ENCODE peak calls at places on chromosomes 3 and 15, in nine cellular contexts. I, R, T, S, U, Y, C, W and X are unnamed samples.
A peak's percentile ranks its signal among the peaks of the same experiment; 100 is the strongest.

GRCh38 chr15:40282144-40282869 is 557 bp downstream of the ANKRD63 start:
- DNase-seq in I (no peak), R (no peak), T (peak; percentile 14), S (no peak), U (no peak), Y (no peak), C (no peak), W (peak; percentile 43), X (peak; percentile 38)

GRCh38 chr3:45199837-45200648 is 26.0 kb downstream of the TMEM158 start:
- DNase-seq in I (peak; percentile 78), R (peak; percentile 79), T (no peak), S (no peak), U (no peak), Y (no peak), C (no peak), W (peak; percentile 96), X (no peak)

GRCh38 chr3:102936511-102936910 is 501.7 kb downstream of the ZPLD1 start:
- DNase-seq in I (no peak), R (no peak), T (no peak), S (no peak), U (no peak), Y (no peak), C (no peak), W (no peak), X (no peak)

GRCh38 chr3:177336841-177337430 is 139.7 kb upstream of the TBL1XR1 start:
- DNase-seq in I (no peak), R (no peak), T (no peak), S (no peak), U (no peak), Y (no peak), C (no peak), W (no peak), X (no peak)

GRCh38 chr3:59185586-59186381 is 136.0 kb upstream of the CFAP20DC start:
- DNase-seq in I (peak; percentile 1), R (peak; percentile 4), T (no peak), S (no peak), U (no peak), Y (peak; percentile 7), C (no peak), W (peak; percentile 28), X (no peak)

GRCh38 chr3:23377928-23378672 is 175.0 kb downstream of the UBE2E2 start:
- DNase-seq in I (no peak), R (no peak), T (no peak), S (no peak), U (no peak), Y (no peak), C (no peak), W (no peak), X (peak; percentile 18)

GRCh38 chr3:48715179-48715800 is 1.7 kb downstream of the IP6K2 start:
- DNase-seq in I (peak; percentile 52), R (no peak), T (no peak), S (no peak), U (no peak), Y (no peak), C (no peak), W (peak; percentile 23), X (no peak)

GRCh38 chr3:136336329-136337100 is 86.4 kb downstream of the PCCB start:
- DNase-seq in I (no peak), R (peak; percentile 78), T (no peak), S (no peak), U (no peak), Y (no peak), C (no peak), W (no peak), X (no peak)

GRCh38 chr15:101267320-101268104 is 9.8 kb downstream of the SELENOS start:
- DNase-seq in I (no peak), R (peak; percentile 89), T (no peak), S (no peak), U (no peak), Y (no peak), C (peak; percentile 72), W (peak; percentile 13), X (no peak)

GRCh38 chr3:158522737-158523136 is 48.3 kb upstream of the MLF1 start:
- DNase-seq in I (no peak), R (peak; percentile 43), T (no peak), S (no peak), U (no peak), Y (no peak), C (no peak), W (peak; percentile 27), X (no peak)

GRCh38 chr3:175192536-175192935 is 333.4 kb downstream of the NAALADL2 start:
- DNase-seq in I (no peak), R (no peak), T (no peak), S (no peak), U (no peak), Y (no peak), C (no peak), W (peak; percentile 83), X (no peak)

GRCh38 chr3:87260270-87260669 is 16.1 kb downstream of the POU1F1 start:
- DNase-seq in I (peak; percentile 56), R (peak; percentile 54), T (no peak), S (no peak), U (peak; percentile 23), Y (peak; percentile 37), C (no peak), W (peak; percentile 91), X (peak; percentile 55)

GRCh38 chr15:26901036-26901435 is 34.2 kb downstream of the GABRA5 start:
- DNase-seq in I (no peak), R (no peak), T (no peak), S (no peak), U (no peak), Y (no peak), C (no peak), W (no peak), X (no peak)

GRCh38 chr3:30475809-30476178 is 130.6 kb upstream of the TGFBR2 start:
- DNase-seq in I (no peak), R (no peak), T (no peak), S (no peak), U (no peak), Y (no peak), C (no peak), W (no peak), X (no peak)

GRCh38 chr3:14290631-14291385 is 111.6 kb upstream of the SLC6A6 start:
- DNase-seq in I (no peak), R (peak; percentile 23), T (no peak), S (no peak), U (no peak), Y (no peak), C (no peak), W (no peak), X (no peak)

GRCh38 chr3:165206454-165207266 is 10.5 kb upstream of the SLITRK3 start:
- DNase-seq in I (peak; percentile 76), R (peak; percentile 18), T (no peak), S (peak; percentile 41), U (no peak), Y (peak; percentile 80), C (peak; percentile 82), W (peak; percentile 87), X (peak; percentile 76)

GRCh38 chr3:142940000-142940399 is 23.5 kb downstream of the PAQR9 start:
- DNase-seq in I (no peak), R (no peak), T (no peak), S (no peak), U (no peak), Y (no peak), C (no peak), W (no peak), X (no peak)

GRCh38 chr15:79451361-79451999 is 19.3 kb downstream of the MINAR1 start:
- DNase-seq in I (no peak), R (no peak), T (no peak), S (no peak), U (no peak), Y (no peak), C (no peak), W (no peak), X (no peak)

GRCh38 chr3:128846501-128846900 is 32.9 kb upstream of the ACAD9 start:
- DNase-seq in I (no peak), R (no peak), T (no peak), S (no peak), U (no peak), Y (no peak), C (no peak), W (no peak), X (no peak)

GRCh38 chr3:169295126-169295525 is 368.4 kb downstream of the MECOM start:
- DNase-seq in I (no peak), R (peak; percentile 3), T (no peak), S (no peak), U (no peak), Y (no peak), C (no peak), W (peak; percentile 52), X (peak; percentile 15)

GRCh38 chr3:7789324-7789723 is 712.3 kb upstream of the LMCD1 start:
- DNase-seq in I (no peak), R (no peak), T (no peak), S (no peak), U (no peak), Y (no peak), C (no peak), W (no peak), X (no peak)